ENCODE peak calls at places on chromosomes 4 and X, in four cellular contexts. I is HS-5, V is NCI-H1105, S is GM19239. J is an unnamed sample.

GRCh38 chrX:136196691-136197155 is 49.4 kb downstream of the FHL1 start:
- DNase-seq in V (no peak), S (no peak), I (no peak), J (no peak)

GRCh38 chrX:63506320-63506719 is 155.2 kb upstream of the SPIN4 start:
- DNase-seq in I (peak; percentile 5), V (no peak), S (no peak), J (peak; percentile 21)

GRCh38 chrX:110042521-110042920 is 39.6 kb downstream of the TMEM164 start:
- DNase-seq in S (no peak), I (no peak), V (no peak), J (no peak)

GRCh38 chr4:185800266-185800945 is 11.6 kb downstream of the SORBS2 start:
- DNase-seq in V (no peak), I (no peak), S (no peak), J (no peak)

GRCh38 chr4:1767770-1768366 is 25.2 kb upstream of the FGFR3 start:
- DNase-seq in I (no peak), V (no peak), S (no peak), J (no peak)

GRCh38 chr4:175953960-175954521 is 111.6 kb upstream of the WDR17 start:
- DNase-seq in I (no peak), S (no peak), V (no peak), J (no peak)

GRCh38 chr4:179624768-179625181 is 2182.5 kb upstream of the AGA start:
- DNase-seq in V (no peak), I (peak; percentile 65), S (no peak), J (peak; percentile 29)

GRCh38 chr4:15197005-15197404 is 194.7 kb downstream of the CPEB2 start:
- DNase-seq in I (no peak), V (no peak), S (no peak), J (peak; percentile 36)

GRCh38 chrX:9897761-9898161 is 69.4 kb upstream of the CLDN34 start:
- DNase-seq in S (no peak), V (no peak), I (peak; percentile 86), J (no peak)

GRCh38 chr4:114364857-114365256 is 233.8 kb upstream of the UGT8 start:
- DNase-seq in S (no peak), I (peak; percentile 61), V (no peak), J (no peak)

GRCh38 chr4:288891-289290 is 16.4 kb downstream of the ZNF732 start:
- DNase-seq in I (no peak), S (no peak), V (no peak), J (peak; percentile 21)

GRCh38 chr4:184416913-184417734 is 57.2 kb downstream of the IRF2 start:
- DNase-seq in V (no peak), S (peak; percentile 57), I (no peak), J (no peak)

GRCh38 chr4:140769209-140769608 is 13.0 kb upstream of the TBC1D9 start:
- DNase-seq in I (no peak), V (no peak), S (no peak), J (no peak)